ENCODE peak calls at places on chromosome 6, in six cellular contexts. C, J, I, H, A and S are unnamed samples.

GRCh38 chr6:56652231-56652630 is 9.5 kb upstream of the DST start:
- DNase-seq in A (no peak), I (no peak), J (no peak), H (no peak), C (no peak), S (no peak)

GRCh38 chr6:132960720-132961119 is 146.4 kb downstream of the RPS12 start:
- DNase-seq in H (no peak), I (no peak), A (no peak), C (no peak), J (no peak), S (no peak)

GRCh38 chr6:132298344-132298949 is 102.8 kb downstream of the MOXD1 start:
- DNase-seq in H (peak; percentile 80), C (no peak), A (no peak), I (peak; percentile 73), J (peak; percentile 55), S (peak; percentile 73)

GRCh38 chr6:159875194-159875593 is 15.6 kb upstream of the MAS1 start:
- DNase-seq in H (peak; percentile 24), C (no peak), J (no peak), A (no peak), I (no peak), S (no peak)

GRCh38 chr6:128963561-128963960 is 80.6 kb downstream of the LAMA2 start:
- DNase-seq in J (no peak), A (no peak), H (no peak), C (no peak), I (no peak), S (no peak)

GRCh38 chr6:24666097-24666615 is 543 bp downstream of the TDP2 start:
- DNase-seq in H (peak; percentile 59), C (no peak), A (no peak), I (peak; percentile 18), J (peak; percentile 40), S (peak; percentile 66)

GRCh38 chr6:45713981-45714685 is 301.5 kb downstream of the CLIC5 start:
- DNase-seq in H (no peak), I (no peak), C (no peak), J (no peak), A (no peak), S (no peak)

GRCh38 chr6:169577974-169578373 is 123.9 kb downstream of the WDR27 start:
- DNase-seq in A (no peak), H (no peak), I (no peak), J (no peak), C (no peak), S (no peak)

GRCh38 chr6:47292944-47293343 is 16.8 kb downstream of the TNFRSF21 start:
- DNase-seq in C (no peak), H (no peak), A (no peak), I (peak; percentile 4), J (no peak), S (no peak)

GRCh38 chr6:119390276-119390793 is 40.8 kb upstream of the MAN1A1 start:
- DNase-seq in I (no peak), H (no peak), C (no peak), A (no peak), J (no peak), S (no peak)

GRCh38 chr6:151002562-151002961 is 137.1 kb downstream of the MTHFD1L start:
- DNase-seq in A (no peak), H (no peak), I (no peak), C (no peak), J (no peak), S (no peak)

GRCh38 chr6:157779705-157780604 is 43.1 kb upstream of the SNX9 start:
- DNase-seq in I (no peak), J (no peak), H (no peak), A (no peak), C (no peak), S (no peak)

GRCh38 chr6:22064558-22064957 is 232.3 kb downstream of the PRL start:
- DNase-seq in J (no peak), A (no peak), I (no peak), C (no peak), H (no peak), S (no peak)

GRCh38 chr6:22062807-22063408 is 233.9 kb downstream of the PRL start:
- DNase-seq in A (peak; percentile 49), I (no peak), H (no peak), J (no peak), C (no peak), S (no peak)

GRCh38 chr6:22068561-22069346 is 228.1 kb downstream of the PRL start:
- DNase-seq in I (no peak), J (no peak), C (no peak), A (no peak), H (no peak), S (no peak)

GRCh38 chr6:22071655-22072054 is 225.2 kb downstream of the PRL start:
- DNase-seq in J (no peak), I (peak; percentile 54), C (peak; percentile 75), H (no peak), A (no peak), S (peak; percentile 48)

GRCh38 chr6:22067127-22067526 is 229.7 kb downstream of the PRL start:
- DNase-seq in H (no peak), I (no peak), C (peak; percentile 17), J (no peak), A (no peak), S (no peak)
- H3K27ac ChIP-seq in H (no peak overlapping the region), I (no peak overlapping the region), C (peak overlapping the region; percentile 56), J (no peak overlapping the region), A (no peak overlapping the region), S (no peak overlapping the region)

DNA sequence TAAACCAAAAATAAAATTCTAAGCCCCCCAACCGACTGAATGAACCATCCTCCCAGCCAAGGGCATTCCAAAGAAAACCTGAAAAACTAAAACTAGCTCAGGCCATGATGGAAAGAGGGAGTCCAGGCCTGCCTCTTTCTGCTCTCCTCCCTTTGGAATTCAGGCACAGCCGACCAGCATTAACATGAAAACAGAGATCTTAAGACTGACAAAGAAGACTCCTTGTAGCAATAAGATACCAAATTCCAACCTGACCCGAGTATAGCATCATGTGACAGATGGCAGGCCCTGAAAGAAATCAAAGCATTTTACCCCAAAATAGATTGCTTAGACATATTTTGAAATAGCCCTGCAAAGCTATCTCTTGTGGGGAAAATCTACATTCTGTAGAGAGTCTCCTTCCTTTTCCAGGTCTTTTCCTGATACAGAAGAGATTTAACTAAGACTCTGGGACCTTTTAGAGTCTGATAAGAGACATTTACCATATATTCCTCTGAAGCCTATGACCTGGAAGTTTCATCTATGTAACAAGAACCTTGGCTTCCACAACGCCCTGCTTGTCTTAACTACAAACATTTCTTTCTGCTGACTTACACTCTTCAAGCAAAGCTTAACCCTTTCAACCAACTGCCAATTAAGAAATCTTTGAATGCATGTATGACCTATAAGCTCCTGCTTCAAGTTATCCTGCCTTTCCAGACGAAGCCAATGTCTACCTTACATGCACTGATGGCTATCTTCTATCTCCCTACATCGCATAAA is 22.2 kb upstream of the TXLNB start:
- DNase-seq in H (no peak), J (no peak), C (no peak), I (no peak), A (no peak), S (no peak)
- H3K27ac ChIP-seq in H (no peak overlapping the region), J (no peak overlapping the region), C (no peak overlapping the region), I (no peak overlapping the region), A (no peak overlapping the region), S (no peak overlapping the region)

DNA sequence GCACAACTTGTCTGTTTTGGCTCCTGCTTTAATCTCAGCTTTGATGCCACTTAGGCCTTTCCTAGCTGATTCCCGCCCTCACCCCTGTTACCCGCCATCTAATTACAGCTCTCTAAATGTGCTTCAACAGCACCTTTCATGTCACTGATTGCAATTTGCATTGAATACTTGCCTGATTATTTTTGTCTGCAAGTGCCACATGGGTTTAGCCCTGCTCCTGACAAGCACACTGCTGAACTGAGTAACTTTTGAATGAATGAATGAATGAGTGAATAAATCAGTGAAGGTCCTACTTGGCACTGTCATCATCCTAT is 591 bp upstream of the DCBLD1 start:
- DNase-seq in H (no peak), C (no peak), J (no peak), I (no peak), A (peak; percentile 1), S (no peak)
- H3K27ac ChIP-seq in H (no peak overlapping the region), C (peak overlapping the region; percentile 87), J (peak overlapping the region; percentile 81), I (no peak overlapping the region), A (no peak overlapping the region), S (peak overlapping the region; percentile 94)

DNA sequence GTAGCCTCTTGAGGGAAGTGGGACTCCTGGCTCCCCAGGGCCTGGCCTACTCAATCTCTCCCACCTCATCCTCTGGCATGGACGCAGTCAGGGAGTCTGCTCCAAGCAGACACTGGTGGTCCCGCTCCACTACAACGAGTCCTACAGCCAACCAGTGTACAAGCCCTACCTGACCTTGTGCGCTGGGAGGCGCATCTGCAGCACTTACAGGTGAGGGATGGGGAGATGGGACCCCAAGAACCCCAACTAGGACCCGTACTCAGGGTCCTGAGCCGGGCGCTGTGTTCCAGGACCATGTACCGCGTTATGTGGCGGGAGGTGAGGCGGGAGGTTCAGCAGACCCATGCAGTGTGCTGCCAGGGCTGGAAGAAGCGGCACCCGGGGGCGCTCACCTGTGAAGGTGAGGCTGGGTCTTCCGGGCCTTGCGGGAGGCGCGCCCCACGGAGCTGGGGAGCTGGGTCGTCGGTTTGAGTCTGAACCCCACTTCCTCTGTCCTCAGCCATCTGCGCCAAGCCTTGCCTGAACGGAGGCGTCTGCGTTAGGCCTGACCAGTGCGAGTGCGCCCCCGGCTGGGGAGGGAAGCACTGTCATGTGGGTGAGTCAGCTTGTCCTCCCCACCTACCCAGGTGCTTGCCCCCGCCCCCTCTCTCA is 2.1 kb downstream of the EGFL8 start:
- DNase-seq in H (no peak), I (no peak), J (no peak), C (no peak), A (no peak), S (no peak)
- H3K27ac ChIP-seq in H (no peak overlapping the region), I (no peak overlapping the region), J (no peak overlapping the region), C (no peak overlapping the region), A (no peak overlapping the region), S (peak overlapping the region; percentile 27)